ENCODE peak calls at places on chromosomes 3 and 15, in five cellular contexts. One of them, this sample, is unnamed.

GRCh38 chr3:72288955-72289707 is 504.2 kb upstream of the PROK2 start:
- DNase-seq in epithelial cell of esophagus: peak; percentile 71
- DNase-seq in PC-3: no peak
- DNase-seq in fibroblast of lung: peak; percentile 71
- DNase-seq in fibroblast of villous mesenchyme: peak; percentile 96
- DNase-seq in this sample: no peak

GRCh38 chr15:66943456-66944095 is 121.8 kb upstream of the SMAD3 start:
- DNase-seq in PC-3: no peak
- DNase-seq in fibroblast of lung: no peak
- DNase-seq in epithelial cell of esophagus: peak; percentile 45
- DNase-seq in fibroblast of villous mesenchyme: no peak
- DNase-seq in this sample: no peak

GRCh38 chr15:72992733-72993321 is 59.4 kb upstream of the NEO1 start:
- DNase-seq in epithelial cell of esophagus: no peak
- DNase-seq in PC-3: no peak
- DNase-seq in fibroblast of lung: no peak
- DNase-seq in fibroblast of villous mesenchyme: no peak
- DNase-seq in this sample: no peak

GRCh38 chr3:178771511-178771910 is 235.3 kb downstream of the KCNMB2 start:
- DNase-seq in PC-3: peak; percentile 4
- DNase-seq in epithelial cell of esophagus: peak; percentile 53
- DNase-seq in fibroblast of lung: no peak
- DNase-seq in fibroblast of villous mesenchyme: no peak
- DNase-seq in this sample: no peak

GRCh38 chr3:115146032-115146417 is 1.1 kb downstream of the ZBTB20 start:
- DNase-seq in fibroblast of villous mesenchyme: peak; percentile 69
- DNase-seq in fibroblast of lung: peak; percentile 78
- DNase-seq in epithelial cell of esophagus: peak; percentile 84
- DNase-seq in PC-3: peak; percentile 53
- DNase-seq in this sample: no peak

GRCh38 chr3:122938756-122939425 is 88.7 kb downstream of the SEMA5B start:
- DNase-seq in fibroblast of villous mesenchyme: peak; percentile 40
- DNase-seq in fibroblast of lung: no peak
- DNase-seq in epithelial cell of esophagus: no peak
- DNase-seq in PC-3: no peak
- DNase-seq in this sample: no peak

GRCh38 chr15:85667491-85668424 is 127.0 kb downstream of the KLHL25 start:
- DNase-seq in fibroblast of lung: peak; percentile 99
- DNase-seq in PC-3: peak; percentile 83
- DNase-seq in epithelial cell of esophagus: peak; percentile 94
- DNase-seq in fibroblast of villous mesenchyme: peak; percentile 98
- DNase-seq in this sample: peak; percentile 32

GRCh38 chr3:13715961-13716360 is 163.9 kb downstream of the WNT7A start:
- DNase-seq in epithelial cell of esophagus: no peak
- DNase-seq in fibroblast of villous mesenchyme: no peak
- DNase-seq in PC-3: no peak
- DNase-seq in fibroblast of lung: no peak
- DNase-seq in this sample: no peak

GRCh38 chr15:52251144-52251860 is 44.3 kb downstream of the MYO5C start:
- DNase-seq in epithelial cell of esophagus: no peak
- DNase-seq in PC-3: no peak
- DNase-seq in fibroblast of lung: no peak
- DNase-seq in fibroblast of villous mesenchyme: no peak
- DNase-seq in this sample: no peak

GRCh38 chr15:68789921-68790575 is 30.6 kb downstream of the ANP32A start:
- DNase-seq in epithelial cell of esophagus: no peak
- DNase-seq in fibroblast of lung: peak; percentile 60
- DNase-seq in PC-3: no peak
- DNase-seq in fibroblast of villous mesenchyme: peak; percentile 79
- DNase-seq in this sample: no peak

GRCh38 chr3:128490650-128491070 is 2.3 kb downstream of the GATA2 start:
- DNase-seq in fibroblast of lung: no peak
- DNase-seq in PC-3: no peak
- DNase-seq in fibroblast of villous mesenchyme: peak; percentile 37
- DNase-seq in epithelial cell of esophagus: no peak
- DNase-seq in this sample: no peak
- H3K4me3 ChIP-seq in fibroblast of lung: peak overlapping the region; percentile 54
- H3K4me3 ChIP-seq in PC-3: peak overlapping the region; percentile 93
- H3K4me3 ChIP-seq in fibroblast of villous mesenchyme: peak overlapping the region; percentile 85
- H3K4me3 ChIP-seq in epithelial cell of esophagus: no peak overlapping the region
- H3K4me3 ChIP-seq in this sample: no peak overlapping the region

DNA sequence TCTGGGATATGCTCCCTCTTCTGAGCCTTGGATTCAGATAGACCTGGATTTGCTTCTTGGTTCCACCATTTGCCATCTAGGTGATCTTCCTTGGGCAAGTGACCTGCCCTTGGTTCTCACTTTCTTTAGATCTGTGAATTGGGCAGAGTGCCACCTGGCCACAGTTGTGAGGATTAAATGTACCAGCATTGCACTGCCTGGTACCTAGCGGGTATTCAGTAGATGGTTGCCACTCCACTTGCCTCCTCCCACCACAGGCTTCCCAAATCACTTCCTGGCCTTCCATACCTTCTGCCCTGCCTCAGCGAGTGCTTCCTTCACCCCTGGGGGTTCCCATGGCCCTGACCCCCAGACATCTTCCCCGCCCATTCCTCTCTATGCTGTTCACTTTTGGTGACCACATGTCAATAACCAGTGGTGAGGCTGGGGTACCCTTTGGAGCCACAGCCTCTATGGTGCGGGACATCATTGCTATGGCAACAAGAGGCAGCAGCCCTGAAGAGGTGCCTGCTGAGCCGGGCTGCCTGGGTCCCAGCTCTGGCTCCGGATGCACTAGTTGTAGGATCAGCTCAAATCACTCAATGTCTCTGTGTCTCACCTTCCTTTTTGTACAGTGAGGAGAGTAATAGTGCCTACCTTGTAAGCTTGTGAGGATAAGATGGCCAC is 40.5 kb downstream of the CMTM7 start:
- DNase-seq in epithelial cell of esophagus: no peak
- DNase-seq in fibroblast of villous mesenchyme: no peak
- DNase-seq in fibroblast of lung: no peak
- DNase-seq in PC-3: no peak
- DNase-seq in this sample: no peak
- H3K4me3 ChIP-seq in epithelial cell of esophagus: no peak overlapping the region
- H3K4me3 ChIP-seq in fibroblast of villous mesenchyme: no peak overlapping the region
- H3K4me3 ChIP-seq in fibroblast of lung: no peak overlapping the region
- H3K4me3 ChIP-seq in PC-3: no peak overlapping the region
- H3K4me3 ChIP-seq in this sample: no peak overlapping the region

GRCh38 chr15:90232196-90232595 is 1.5 kb downstream of the CIB1 start:
- DNase-seq in epithelial cell of esophagus: peak; percentile 55
- DNase-seq in PC-3: peak; percentile 39
- DNase-seq in fibroblast of lung: no peak
- DNase-seq in fibroblast of villous mesenchyme: no peak
- DNase-seq in this sample: no peak
- H3K4me3 ChIP-seq in epithelial cell of esophagus: no peak overlapping the region
- H3K4me3 ChIP-seq in PC-3: peak overlapping the region; percentile 92
- H3K4me3 ChIP-seq in fibroblast of lung: peak overlapping the region; percentile 80
- H3K4me3 ChIP-seq in fibroblast of villous mesenchyme: no peak overlapping the region
- H3K4me3 ChIP-seq in this sample: peak overlapping the region; percentile 83

GRCh38 chr15:88610756-88611231 is 10.3 kb upstream of the AEN start:
- DNase-seq in fibroblast of lung: no peak
- DNase-seq in epithelial cell of esophagus: no peak
- DNase-seq in PC-3: no peak
- DNase-seq in fibroblast of villous mesenchyme: no peak
- DNase-seq in this sample: no peak
- H3K4me3 ChIP-seq in fibroblast of lung: no peak overlapping the region
- H3K4me3 ChIP-seq in epithelial cell of esophagus: no peak overlapping the region
- H3K4me3 ChIP-seq in PC-3: no peak overlapping the region
- H3K4me3 ChIP-seq in fibroblast of villous mesenchyme: no peak overlapping the region
- H3K4me3 ChIP-seq in this sample: no peak overlapping the region

GRCh38 chr3:11381563-11381962 is 109.4 kb downstream of the ATG7 start:
- DNase-seq in fibroblast of villous mesenchyme: no peak
- DNase-seq in fibroblast of lung: peak; percentile 81
- DNase-seq in PC-3: no peak
- DNase-seq in epithelial cell of esophagus: no peak
- DNase-seq in this sample: no peak
- H3K4me3 ChIP-seq in fibroblast of villous mesenchyme: no peak overlapping the region
- H3K4me3 ChIP-seq in fibroblast of lung: no peak overlapping the region
- H3K4me3 ChIP-seq in PC-3: no peak overlapping the region
- H3K4me3 ChIP-seq in epithelial cell of esophagus: no peak overlapping the region
- H3K4me3 ChIP-seq in this sample: no peak overlapping the region

GRCh38 chr3:30618508-30618907 is 12.1 kb downstream of the TGFBR2 start:
- DNase-seq in PC-3: no peak
- DNase-seq in fibroblast of villous mesenchyme: no peak
- DNase-seq in fibroblast of lung: no peak
- DNase-seq in epithelial cell of esophagus: no peak
- DNase-seq in this sample: no peak
- H3K4me3 ChIP-seq in PC-3: no peak overlapping the region
- H3K4me3 ChIP-seq in fibroblast of villous mesenchyme: no peak overlapping the region
- H3K4me3 ChIP-seq in fibroblast of lung: no peak overlapping the region
- H3K4me3 ChIP-seq in epithelial cell of esophagus: no peak overlapping the region
- H3K4me3 ChIP-seq in this sample: no peak overlapping the region

GRCh38 chr15:81299630-81300273 is 24.2 kb downstream of the STARD5 start:
- DNase-seq in epithelial cell of esophagus: no peak
- DNase-seq in fibroblast of lung: no peak
- DNase-seq in fibroblast of villous mesenchyme: no peak
- DNase-seq in PC-3: no peak
- DNase-seq in this sample: no peak
- H3K4me3 ChIP-seq in epithelial cell of esophagus: no peak overlapping the region
- H3K4me3 ChIP-seq in fibroblast of lung: no peak overlapping the region
- H3K4me3 ChIP-seq in fibroblast of villous mesenchyme: no peak overlapping the region
- H3K4me3 ChIP-seq in PC-3: no peak overlapping the region
- H3K4me3 ChIP-seq in this sample: no peak overlapping the region

DNA sequence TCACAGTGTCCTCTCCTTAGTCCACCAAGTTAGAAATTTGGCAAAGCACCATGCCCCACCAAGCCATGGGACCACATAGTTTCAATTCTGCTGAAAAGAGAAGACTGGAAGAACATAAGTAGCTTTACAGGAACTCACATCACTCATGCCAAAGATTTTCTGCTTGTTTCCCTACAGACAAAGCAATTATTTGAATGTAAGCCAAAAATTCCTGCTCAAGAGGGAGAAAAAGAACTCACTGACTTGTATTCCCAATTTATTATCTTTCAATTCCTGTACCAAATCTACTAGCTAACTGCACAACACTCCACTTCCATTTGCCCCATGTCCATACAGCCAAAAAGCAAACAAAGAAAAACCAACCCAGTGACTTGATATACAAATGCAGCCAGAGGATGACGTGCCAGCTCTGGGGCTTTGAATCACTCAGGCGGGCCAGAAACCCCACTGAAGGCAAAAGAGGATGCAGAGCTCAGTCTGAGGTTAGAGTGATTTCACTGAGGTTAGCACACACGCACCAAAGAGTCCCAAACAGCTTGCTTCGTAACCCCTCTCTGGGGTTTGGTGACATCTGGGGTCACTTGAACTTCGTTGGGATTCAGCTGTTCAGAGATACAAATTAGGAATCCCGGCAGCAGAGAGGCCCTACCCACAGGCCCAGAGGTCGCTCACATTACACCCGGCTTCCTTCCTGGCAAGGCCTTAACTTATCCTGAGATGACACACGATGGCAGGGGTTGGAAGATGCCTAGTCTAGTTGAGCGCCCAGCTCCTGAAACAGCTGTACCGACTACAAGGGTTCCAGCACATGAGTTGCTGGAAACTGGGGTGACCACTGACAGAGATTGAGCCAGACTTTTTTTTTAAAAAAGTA is 1.7 kb downstream of the RFTN1 start:
- DNase-seq in fibroblast of villous mesenchyme: peak; percentile 88
- DNase-seq in epithelial cell of esophagus: peak; percentile 50
- DNase-seq in PC-3: no peak
- DNase-seq in fibroblast of lung: peak; percentile 91
- DNase-seq in this sample: peak; percentile 82
- H3K4me3 ChIP-seq in fibroblast of villous mesenchyme: peak overlapping the region; percentile 97
- H3K4me3 ChIP-seq in epithelial cell of esophagus: peak overlapping the region; percentile 72
- H3K4me3 ChIP-seq in PC-3: no peak overlapping the region
- H3K4me3 ChIP-seq in fibroblast of lung: peak overlapping the region; percentile 85
- H3K4me3 ChIP-seq in this sample: peak overlapping the region; percentile 67